ENCODE peak calls at places on chromosomes 7 and 10, in five cellular contexts. B is mesendoderm; M is hepatic stellate cell; U is activated naive CD4-positive, alpha-beta T cell treated with anti-CD3 and anti-CD28 coated beads for 36 hours; Z is neural crest cell. Q is an unnamed sample.

GRCh38 chr7:2571409-2571808 is 12.6 kb downstream of the IQCE start:
- DNase-seq in M (no peak), B (peak; percentile 13), Z (no peak), U (no peak), Q (no peak)

GRCh38 chr10:29479081-29479917 is 155.5 kb downstream of the SVIL start:
- DNase-seq in B (no peak), M (no peak), Z (no peak), U (peak; percentile 10), Q (no peak)

GRCh38 chr10:10320981-10321380 is 696.7 kb upstream of the CELF2 start:
- DNase-seq in Z (no peak), U (no peak), M (no peak), B (no peak), Q (no peak)

GRCh38 chr7:38374507-38374906 is 101.1 kb upstream of the TARP start:
- DNase-seq in M (peak; percentile 15), U (peak; percentile 65), B (peak; percentile 41), Z (peak; percentile 58), Q (peak; percentile 28)

GRCh38 chr10:127391875-127392274 is 157.2 kb upstream of the NPS start:
- DNase-seq in U (no peak), B (no peak), M (no peak), Z (no peak), Q (no peak)

GRCh38 chr10:91352760-91353159 is 57.4 kb upstream of the HECTD2 start:
- DNase-seq in B (no peak), Z (no peak), U (no peak), M (no peak), Q (no peak)

GRCh38 chr10:31426425-31426824 is 107.4 kb downstream of the ZEB1 start:
- DNase-seq in Z (no peak), M (peak; percentile 16), B (peak; percentile 1), U (no peak), Q (peak; percentile 17)

GRCh38 chr10:7525314-7526016 is 114.6 kb upstream of the SFMBT2 start:
- DNase-seq in U (peak; percentile 83), Z (peak; percentile 71), M (peak; percentile 69), B (peak; percentile 84), Q (peak; percentile 76)

GRCh38 chr10:5530412-5530806 is 5.6 kb downstream of the CALML3 start:
- DNase-seq in Z (no peak), U (no peak), B (no peak), M (no peak), Q (no peak)

GRCh38 chr10:43237128-43237527 is 29.7 kb downstream of the RASGEF1A start:
- DNase-seq in B (no peak), M (no peak), Z (no peak), U (peak; percentile 1), Q (no peak)

GRCh38 chr10:132211246-132211645 is 24.5 kb downstream of the DPYSL4 start:
- DNase-seq in U (no peak), B (no peak), M (no peak), Z (no peak), Q (no peak)

GRCh38 chr7:151141855-151142685 is 25.4 kb downstream of the GBX1 start:
- DNase-seq in Z (no peak), B (no peak), M (no peak), U (no peak), Q (no peak)

GRCh38 chr7:151459726-151460473 is 20.0 kb upstream of the CRYGN start:
- DNase-seq in Z (peak; percentile 44), B (peak; percentile 84), M (peak; percentile 83), U (no peak), Q (peak; percentile 83)

GRCh38 chr10:62582804-62583208 is 208.6 kb downstream of the ZNF365 start:
- DNase-seq in U (no peak), B (no peak), M (peak; percentile 64), Z (no peak), Q (peak; percentile 77)

GRCh38 chr7:37372750-37373149 is 75.9 kb downstream of the ELMO1 start:
- DNase-seq in M (no peak), B (no peak), Z (no peak), U (no peak), Q (no peak)

GRCh38 chr7:30797294-30798040 is 26.2 kb downstream of the MINDY4 start:
- DNase-seq in B (no peak), Z (no peak), U (no peak), M (no peak), Q (no peak)

GRCh38 chr10:91290607-91291006 is 70.1 kb downstream of the PCGF5 start:
- DNase-seq in U (no peak), M (no peak), Z (no peak), B (no peak), Q (no peak)

GRCh38 chr10:1019362-1019761 is 6.3 kb downstream of the IDI2 start:
- DNase-seq in U (no peak), B (no peak), Z (no peak), M (no peak), Q (no peak)

GRCh38 chr7:158772916-158773315 is 56.4 kb downstream of the ESYT2 start:
- DNase-seq in U (no peak), M (no peak), B (no peak), Z (no peak), Q (no peak)

GRCh38 chr10:120012566-120012965 is 120.0 kb downstream of the SEC23IP start:
- DNase-seq in U (no peak), M (no peak), Z (no peak), B (peak; percentile 26), Q (no peak)

GRCh38 chr10:49323896-49324270 is 24.9 kb downstream of the C10orf71 start:
- DNase-seq in Z (no peak), M (no peak), U (no peak), B (no peak), Q (no peak)

GRCh38 chr10:105473170-105473569 is 832.1 kb downstream of the SORCS3 start:
- DNase-seq in U (no peak), B (no peak), M (no peak), Z (no peak), Q (no peak)

GRCh38 chr10:18400201-18400910 is 251.0 kb downstream of the NSUN6 start:
- DNase-seq in Z (peak; percentile 6), B (peak; percentile 55), U (peak; percentile 10), M (no peak), Q (no peak)

GRCh38 chr10:124508070-124508667 is 46.5 kb downstream of the LHPP start:
- DNase-seq in Z (no peak), B (no peak), M (no peak), U (no peak), Q (no peak)